ENCODE peak calls at places on chromosomes 3 and 15, in ten cellular contexts. One of them, this sample, is unnamed.

GRCh38 chr3:46162975-46163550 is 45.0 kb downstream of the CCR1 start:
- DNase-seq in mesothelial cell of epicardium: no peak
- DNase-seq in stomach: no peak
- DNase-seq in GM13976: no peak
- DNase-seq in psoas muscle: no peak
- DNase-seq in Calu3: peak
- DNase-seq in IMR-90: no peak
- DNase-seq in astrocyte of the spinal cord: no peak
- DNase-seq in tibial nerve: no peak
- DNase-seq in CD4-positive, alpha-beta T cell: no peak
- DNase-seq in this sample: no peak

GRCh38 chr3:98961161-98962155 is 60.0 kb upstream of the DCBLD2 start:
- DNase-seq in tibial nerve: no peak
- DNase-seq in Calu3: no peak
- DNase-seq in astrocyte of the spinal cord: peak
- DNase-seq in CD4-positive, alpha-beta T cell: no peak
- DNase-seq in mesothelial cell of epicardium: no peak
- DNase-seq in stomach: no peak
- DNase-seq in psoas muscle: no peak
- DNase-seq in GM13976: no peak
- DNase-seq in IMR-90: peak
- DNase-seq in this sample: no peak

GRCh38 chr15:60633426-60633968 is 154.6 kb upstream of the ICE2 start:
- DNase-seq in IMR-90: no peak
- DNase-seq in mesothelial cell of epicardium: no peak
- DNase-seq in CD4-positive, alpha-beta T cell: no peak
- DNase-seq in astrocyte of the spinal cord: no peak
- DNase-seq in psoas muscle: no peak
- DNase-seq in GM13976: no peak
- DNase-seq in stomach: no peak
- DNase-seq in Calu3: no peak
- DNase-seq in tibial nerve: no peak
- DNase-seq in this sample: no peak

GRCh38 chr15:93438310-93438709 is 349.3 kb upstream of the RGMA start:
- DNase-seq in CD4-positive, alpha-beta T cell: no peak
- DNase-seq in tibial nerve: no peak
- DNase-seq in GM13976: no peak
- DNase-seq in astrocyte of the spinal cord: no peak
- DNase-seq in IMR-90: no peak
- DNase-seq in mesothelial cell of epicardium: no peak
- DNase-seq in Calu3: no peak
- DNase-seq in stomach: no peak
- DNase-seq in psoas muscle: no peak
- DNase-seq in this sample: no peak

GRCh38 chr15:40763801-40764765 is at the start of gene GCHFR:
- DNase-seq in mesothelial cell of epicardium: peak
- DNase-seq in psoas muscle: peak
- DNase-seq in tibial nerve: peak
- DNase-seq in astrocyte of the spinal cord: peak
- DNase-seq in stomach: peak
- DNase-seq in IMR-90: peak
- DNase-seq in CD4-positive, alpha-beta T cell: peak
- DNase-seq in Calu3: peak
- DNase-seq in GM13976: peak
- DNase-seq in this sample: no peak

GRCh38 chr3:49903451-49904424 is at the start of gene MST1R:
- DNase-seq in CD4-positive, alpha-beta T cell: peak
- DNase-seq in tibial nerve: peak
- DNase-seq in astrocyte of the spinal cord: no peak
- DNase-seq in GM13976: peak
- DNase-seq in mesothelial cell of epicardium: peak
- DNase-seq in Calu3: peak
- DNase-seq in IMR-90: no peak
- DNase-seq in stomach: peak
- DNase-seq in psoas muscle: peak
- DNase-seq in this sample: no peak

GRCh38 chr3:196202516-196202970 is 8.7 kb downstream of the ZDHHC19 start:
- DNase-seq in Calu3: no peak
- DNase-seq in mesothelial cell of epicardium: no peak
- DNase-seq in CD4-positive, alpha-beta T cell: no peak
- DNase-seq in IMR-90: peak
- DNase-seq in GM13976: peak
- DNase-seq in psoas muscle: peak
- DNase-seq in tibial nerve: no peak
- DNase-seq in astrocyte of the spinal cord: peak
- DNase-seq in stomach: no peak
- DNase-seq in this sample: peak

GRCh38 chr3:72977463-72977862 is 19.1 kb upstream of the PPP4R2 start:
- DNase-seq in GM13976: peak
- DNase-seq in psoas muscle: no peak
- DNase-seq in astrocyte of the spinal cord: no peak
- DNase-seq in stomach: no peak
- DNase-seq in mesothelial cell of epicardium: no peak
- DNase-seq in CD4-positive, alpha-beta T cell: no peak
- DNase-seq in Calu3: no peak
- DNase-seq in tibial nerve: no peak
- DNase-seq in IMR-90: no peak
- DNase-seq in this sample: no peak

GRCh38 chr3:187520027-187520945 is 149.9 kb downstream of the SST start:
- DNase-seq in tibial nerve: peak
- DNase-seq in Calu3: no peak
- DNase-seq in CD4-positive, alpha-beta T cell: no peak
- DNase-seq in GM13976: no peak
- DNase-seq in psoas muscle: peak
- DNase-seq in mesothelial cell of epicardium: no peak
- DNase-seq in stomach: no peak
- DNase-seq in IMR-90: no peak
- DNase-seq in astrocyte of the spinal cord: no peak
- DNase-seq in this sample: no peak

GRCh38 chr15:32669870-32670623 is 28.5 kb downstream of the SCG5 start:
- DNase-seq in Calu3: peak
- DNase-seq in psoas muscle: no peak
- DNase-seq in CD4-positive, alpha-beta T cell: no peak
- DNase-seq in GM13976: no peak
- DNase-seq in mesothelial cell of epicardium: no peak
- DNase-seq in stomach: no peak
- DNase-seq in tibial nerve: peak
- DNase-seq in IMR-90: peak
- DNase-seq in astrocyte of the spinal cord: no peak
- DNase-seq in this sample: no peak

GRCh38 chr3:100334340-100335136 is at the start of gene NIT2:
- DNase-seq in mesothelial cell of epicardium: peak
- DNase-seq in CD4-positive, alpha-beta T cell: peak
- DNase-seq in Calu3: peak
- DNase-seq in IMR-90: peak
- DNase-seq in tibial nerve: peak
- DNase-seq in astrocyte of the spinal cord: peak
- DNase-seq in psoas muscle: peak
- DNase-seq in stomach: peak
- DNase-seq in GM13976: peak
- DNase-seq in this sample: peak

GRCh38 chr3:74075213-74075612 is 450.5 kb upstream of the PDZRN3 start:
- DNase-seq in tibial nerve: no peak
- DNase-seq in Calu3: no peak
- DNase-seq in astrocyte of the spinal cord: no peak
- DNase-seq in GM13976: no peak
- DNase-seq in psoas muscle: no peak
- DNase-seq in CD4-positive, alpha-beta T cell: no peak
- DNase-seq in IMR-90: no peak
- DNase-seq in stomach: no peak
- DNase-seq in mesothelial cell of epicardium: no peak
- DNase-seq in this sample: no peak

GRCh38 chr15:98684995-98685525 is 36.7 kb downstream of the IGF1R start:
- DNase-seq in stomach: no peak
- DNase-seq in astrocyte of the spinal cord: no peak
- DNase-seq in Calu3: no peak
- DNase-seq in IMR-90: peak
- DNase-seq in GM13976: no peak
- DNase-seq in mesothelial cell of epicardium: no peak
- DNase-seq in psoas muscle: no peak
- DNase-seq in CD4-positive, alpha-beta T cell: no peak
- DNase-seq in tibial nerve: no peak
- DNase-seq in this sample: no peak

GRCh38 chr3:180275176-180275575 is 238.4 kb upstream of the PEX5L start:
- DNase-seq in IMR-90: no peak
- DNase-seq in tibial nerve: no peak
- DNase-seq in psoas muscle: no peak
- DNase-seq in stomach: no peak
- DNase-seq in mesothelial cell of epicardium: no peak
- DNase-seq in GM13976: no peak
- DNase-seq in CD4-positive, alpha-beta T cell: no peak
- DNase-seq in astrocyte of the spinal cord: no peak
- DNase-seq in Calu3: no peak
- DNase-seq in this sample: no peak

GRCh38 chr15:47300035-47300434 is 417.3 kb upstream of the SEMA6D start:
- DNase-seq in psoas muscle: no peak
- DNase-seq in Calu3: no peak
- DNase-seq in stomach: no peak
- DNase-seq in GM13976: no peak
- DNase-seq in tibial nerve: no peak
- DNase-seq in IMR-90: no peak
- DNase-seq in astrocyte of the spinal cord: no peak
- DNase-seq in CD4-positive, alpha-beta T cell: no peak
- DNase-seq in mesothelial cell of epicardium: no peak
- DNase-seq in this sample: no peak

GRCh38 chr3:5004319-5005152 is 25.3 kb downstream of the BHLHE40 start:
- DNase-seq in stomach: no peak
- DNase-seq in tibial nerve: no peak
- DNase-seq in mesothelial cell of epicardium: no peak
- DNase-seq in IMR-90: no peak
- DNase-seq in psoas muscle: no peak
- DNase-seq in astrocyte of the spinal cord: no peak
- DNase-seq in GM13976: peak
- DNase-seq in CD4-positive, alpha-beta T cell: no peak
- DNase-seq in Calu3: no peak
- DNase-seq in this sample: no peak

GRCh38 chr15:85750319-85750806 is 44.4 kb downstream of the KLHL25 start:
- DNase-seq in CD4-positive, alpha-beta T cell: peak
- DNase-seq in psoas muscle: peak
- DNase-seq in GM13976: peak
- DNase-seq in mesothelial cell of epicardium: no peak
- DNase-seq in tibial nerve: peak
- DNase-seq in stomach: peak
- DNase-seq in Calu3: no peak
- DNase-seq in IMR-90: peak
- DNase-seq in astrocyte of the spinal cord: peak
- DNase-seq in this sample: no peak

GRCh38 chr3:141235661-141236171 is 4.1 kb downstream of the PXYLP1 start:
- DNase-seq in mesothelial cell of epicardium: no peak
- DNase-seq in stomach: no peak
- DNase-seq in psoas muscle: no peak
- DNase-seq in Calu3: no peak
- DNase-seq in CD4-positive, alpha-beta T cell: no peak
- DNase-seq in IMR-90: no peak
- DNase-seq in astrocyte of the spinal cord: no peak
- DNase-seq in GM13976: no peak
- DNase-seq in tibial nerve: no peak
- DNase-seq in this sample: no peak
- TF ChIP-seq CTCF in mesothelial cell of epicardium: no peak
- TF ChIP-seq CTCF in stomach: no peak
- TF ChIP-seq CTCF in psoas muscle: no peak
- TF ChIP-seq CTCF in Calu3: no peak
- TF ChIP-seq CTCF in CD4-positive, alpha-beta T cell: peak
- TF ChIP-seq CTCF in IMR-90: no peak
- TF ChIP-seq CTCF in astrocyte of the spinal cord: no peak
- TF ChIP-seq CTCF in GM13976: no peak
- TF ChIP-seq CTCF in tibial nerve: no peak
- TF ChIP-seq CTCF in this sample: no peak

DNA sequence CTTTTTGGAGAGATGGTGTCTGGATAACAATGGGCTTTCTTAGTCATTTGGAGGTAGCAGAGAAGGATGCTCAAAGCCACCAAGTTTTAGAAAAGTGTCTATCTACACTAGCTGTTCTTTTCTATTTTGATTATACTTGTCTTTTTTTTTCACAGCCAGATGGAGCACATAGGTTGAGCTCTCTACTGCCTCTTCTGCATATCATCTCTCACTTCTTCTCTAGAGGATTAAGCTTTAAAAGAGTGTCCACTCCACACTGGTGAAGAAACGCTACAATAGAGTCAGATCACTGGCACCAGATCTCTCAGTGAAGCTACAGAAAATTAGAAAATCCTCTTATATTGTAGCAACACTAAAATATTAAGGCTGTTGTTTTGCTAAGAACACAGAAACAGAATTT is 145.3 kb upstream of the MBNL1 start:
- DNase-seq in IMR-90: peak
- DNase-seq in CD4-positive, alpha-beta T cell: no peak
- DNase-seq in Calu3: no peak
- DNase-seq in stomach: no peak
- DNase-seq in tibial nerve: no peak
- DNase-seq in mesothelial cell of epicardium: no peak
- DNase-seq in psoas muscle: no peak
- DNase-seq in GM13976: no peak
- DNase-seq in astrocyte of the spinal cord: no peak
- DNase-seq in this sample: no peak
- TF ChIP-seq CTCF in IMR-90: peak
- TF ChIP-seq CTCF in CD4-positive, alpha-beta T cell: no peak
- TF ChIP-seq CTCF in Calu3: no peak
- TF ChIP-seq CTCF in stomach: no peak
- TF ChIP-seq CTCF in tibial nerve: no peak
- TF ChIP-seq CTCF in mesothelial cell of epicardium: no peak
- TF ChIP-seq CTCF in psoas muscle: no peak
- TF ChIP-seq CTCF in GM13976: no peak
- TF ChIP-seq CTCF in astrocyte of the spinal cord: no peak
- TF ChIP-seq CTCF in this sample: no peak

DNA sequence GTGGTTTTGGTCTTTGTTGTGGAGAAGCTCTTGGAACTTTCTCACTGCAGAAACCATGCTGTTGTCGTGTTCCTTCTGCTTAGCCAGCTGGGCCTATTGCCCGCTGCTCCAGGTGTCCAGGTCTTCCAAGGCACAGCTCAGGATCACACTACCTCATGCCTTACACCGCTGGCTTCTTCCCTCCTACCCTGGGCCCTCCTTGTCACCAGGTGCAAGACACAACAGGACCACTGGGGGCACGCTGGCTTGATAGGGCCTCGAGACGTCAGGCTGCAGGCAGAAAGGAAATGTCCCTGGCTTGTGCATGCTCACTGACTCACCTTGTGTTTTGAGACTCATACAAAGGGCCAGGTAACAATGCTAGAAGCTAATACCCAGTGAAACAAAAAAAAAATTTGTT is 32.3 kb downstream of the PAQR9 start:
- DNase-seq in Calu3: peak
- DNase-seq in mesothelial cell of epicardium: no peak
- DNase-seq in psoas muscle: no peak
- DNase-seq in GM13976: peak
- DNase-seq in stomach: no peak
- DNase-seq in CD4-positive, alpha-beta T cell: no peak
- DNase-seq in astrocyte of the spinal cord: no peak
- DNase-seq in tibial nerve: no peak
- DNase-seq in IMR-90: no peak
- DNase-seq in this sample: no peak
- TF ChIP-seq CTCF in Calu3: peak
- TF ChIP-seq CTCF in mesothelial cell of epicardium: no peak
- TF ChIP-seq CTCF in psoas muscle: no peak
- TF ChIP-seq CTCF in GM13976: no peak
- TF ChIP-seq CTCF in stomach: no peak
- TF ChIP-seq CTCF in CD4-positive, alpha-beta T cell: no peak
- TF ChIP-seq CTCF in astrocyte of the spinal cord: peak
- TF ChIP-seq CTCF in tibial nerve: no peak
- TF ChIP-seq CTCF in IMR-90: no peak
- TF ChIP-seq CTCF in this sample: peak

GRCh38 chr3:44628716-44629115 is 3.9 kb downstream of the ZNF197 start:
- DNase-seq in psoas muscle: no peak
- DNase-seq in astrocyte of the spinal cord: no peak
- DNase-seq in Calu3: no peak
- DNase-seq in CD4-positive, alpha-beta T cell: no peak
- DNase-seq in tibial nerve: no peak
- DNase-seq in IMR-90: no peak
- DNase-seq in mesothelial cell of epicardium: no peak
- DNase-seq in stomach: no peak
- DNase-seq in GM13976: no peak
- DNase-seq in this sample: no peak

GRCh38 chr3:44624696-44625528 is at the start of gene ZNF197:
- DNase-seq in mesothelial cell of epicardium: peak
- DNase-seq in tibial nerve: peak
- DNase-seq in CD4-positive, alpha-beta T cell: peak
- DNase-seq in stomach: peak
- DNase-seq in astrocyte of the spinal cord: peak
- DNase-seq in IMR-90: peak
- DNase-seq in Calu3: peak
- DNase-seq in GM13976: peak
- DNase-seq in psoas muscle: peak
- DNase-seq in this sample: no peak
- TF ChIP-seq CTCF in mesothelial cell of epicardium: no peak
- TF ChIP-seq CTCF in tibial nerve: peak
- TF ChIP-seq CTCF in CD4-positive, alpha-beta T cell: no peak
- TF ChIP-seq CTCF in stomach: no peak
- TF ChIP-seq CTCF in astrocyte of the spinal cord: peak
- TF ChIP-seq CTCF in IMR-90: peak
- TF ChIP-seq CTCF in Calu3: no peak
- TF ChIP-seq CTCF in GM13976: no peak
- TF ChIP-seq CTCF in psoas muscle: peak
- TF ChIP-seq CTCF in this sample: no peak